ENCODE peak calls at places on chromosome 18, in five cellular contexts. G, Q, N, H and J are unnamed samples.

GRCh38 chr18:36349552-36349951 is 52.0 kb downstream of the FHOD3 start:
- DNase-seq in N (peak), H (no peak), G (no peak), Q (no peak), J (no peak)

GRCh38 chr18:23634692-23635091 is 28.0 kb downstream of the ANKRD29 start:
- DNase-seq in Q (no peak), N (no peak), G (no peak), H (no peak), J (no peak)

GRCh38 chr18:54924948-54925347 is 34.3 kb downstream of the CCDC68 start:
- DNase-seq in H (no peak), N (no peak), G (no peak), Q (no peak), J (no peak)

GRCh38 chr18:73646772-73647171 is 500.9 kb downstream of the FBXO15 start:
- DNase-seq in Q (no peak), N (no peak), G (no peak), H (no peak), J (no peak)

GRCh38 chr18:80068571-80069272 is 34.5 kb downstream of the RBFA start:
- DNase-seq in H (no peak), Q (no peak), G (no peak), N (no peak), J (no peak)

GRCh38 chr18:26621161-26622026 is 73.0 kb upstream of the KCTD1 start:
- DNase-seq in G (peak), Q (peak), H (peak), N (peak), J (no peak)

GRCh38 chr18:77087391-77088141 is 45.0 kb downstream of the MBP start:
- DNase-seq in H (no peak), N (peak), G (peak), Q (no peak), J (peak)

GRCh38 chr18:55354795-55355194 is 233.2 kb downstream of the TCF4 start:
- DNase-seq in G (no peak), Q (no peak), N (no peak), H (no peak), J (no peak)

GRCh38 chr18:38241216-38241615 is 675.6 kb upstream of the CELF4 start:
- DNase-seq in H (no peak), N (no peak), G (no peak), Q (no peak), J (no peak)

GRCh38 chr18:78304199-78304826 is 675.3 kb upstream of the SALL3 start:
- DNase-seq in N (no peak), Q (no peak), G (no peak), H (no peak), J (no peak)

GRCh38 chr18:13582283-13582682 is 144.1 kb downstream of the FAM210A start:
- DNase-seq in H (no peak), Q (no peak), N (no peak), G (no peak), J (no peak)

GRCh38 chr18:78511666-78512065 is 468.0 kb upstream of the SALL3 start:
- DNase-seq in G (no peak), N (no peak), Q (no peak), H (no peak), J (no peak)

GRCh38 chr18:78972385-78972918 is 7.2 kb upstream of the SALL3 start:
- DNase-seq in Q (no peak), N (no peak), G (no peak), H (no peak), J (no peak)

GRCh38 chr18:43949291-43949690 is 672.0 kb upstream of the SYT4 start:
- DNase-seq in G (no peak), H (no peak), N (no peak), Q (no peak), J (no peak)

GRCh38 chr18:12394428-12394827 is 13.3 kb upstream of the PRELID3A start:
- DNase-seq in G (no peak), Q (no peak), H (no peak), N (peak), J (peak)

GRCh38 chr18:76977681-76978234 is 154.8 kb downstream of the MBP start:
- DNase-seq in Q (no peak), G (no peak), N (no peak), H (no peak), J (no peak)

GRCh38 chr18:56238576-56238975 is 399.8 kb downstream of the TXNL1 start:
- DNase-seq in Q (no peak), H (no peak), N (no peak), G (no peak), J (no peak)

GRCh38 chr18:46155652-46156051 is 51.5 kb downstream of the HAUS1 start:
- DNase-seq in Q (no peak), H (no peak), N (no peak), G (no peak), J (no peak)

GRCh38 chr18:58699551-58699950 is 28.3 kb downstream of the MALT1 start:
- DNase-seq in Q (no peak), N (no peak), G (no peak), H (no peak), J (no peak)

GRCh38 chr18:48808476-48808875 is 142.3 kb downstream of the SMAD7 start:
- DNase-seq in N (no peak), H (no peak), Q (no peak), G (no peak), J (no peak)

GRCh38 chr18:47118986-47119385 is 31.3 kb downstream of the HDHD2 start:
- DNase-seq in N (no peak), G (no peak), Q (no peak), H (no peak), J (no peak)

GRCh38 chr18:59515147-59515546 is 156.1 kb upstream of the LMAN1 start:
- DNase-seq in Q (no peak), H (no peak), G (no peak), N (no peak), J (peak)

GRCh38 chr18:13516855-13517254 is 209.5 kb downstream of the FAM210A start:
- DNase-seq in Q (no peak), H (no peak), G (no peak), N (no peak), J (no peak)

GRCh38 chr18:23968638-23969037 is 45.9 kb upstream of the TTC39C start:
- DNase-seq in G (no peak), Q (no peak), N (no peak), H (no peak), J (no peak)

GRCh38 chr18:55500316-55501086 is 87.5 kb downstream of the TCF4 start:
- DNase-seq in N (no peak), H (no peak), G (no peak), Q (no peak), J (no peak)

GRCh38 chr18:59057969-59058368 is 81.7 kb upstream of the SEC11C start:
- DNase-seq in Q (no peak), N (no peak), G (no peak), H (no peak), J (no peak)

GRCh38 chr18:77123313-77124231 is 9.0 kb downstream of the MBP start:
- DNase-seq in G (no peak), Q (no peak), N (no peak), H (no peak), J (no peak)

DNA sequence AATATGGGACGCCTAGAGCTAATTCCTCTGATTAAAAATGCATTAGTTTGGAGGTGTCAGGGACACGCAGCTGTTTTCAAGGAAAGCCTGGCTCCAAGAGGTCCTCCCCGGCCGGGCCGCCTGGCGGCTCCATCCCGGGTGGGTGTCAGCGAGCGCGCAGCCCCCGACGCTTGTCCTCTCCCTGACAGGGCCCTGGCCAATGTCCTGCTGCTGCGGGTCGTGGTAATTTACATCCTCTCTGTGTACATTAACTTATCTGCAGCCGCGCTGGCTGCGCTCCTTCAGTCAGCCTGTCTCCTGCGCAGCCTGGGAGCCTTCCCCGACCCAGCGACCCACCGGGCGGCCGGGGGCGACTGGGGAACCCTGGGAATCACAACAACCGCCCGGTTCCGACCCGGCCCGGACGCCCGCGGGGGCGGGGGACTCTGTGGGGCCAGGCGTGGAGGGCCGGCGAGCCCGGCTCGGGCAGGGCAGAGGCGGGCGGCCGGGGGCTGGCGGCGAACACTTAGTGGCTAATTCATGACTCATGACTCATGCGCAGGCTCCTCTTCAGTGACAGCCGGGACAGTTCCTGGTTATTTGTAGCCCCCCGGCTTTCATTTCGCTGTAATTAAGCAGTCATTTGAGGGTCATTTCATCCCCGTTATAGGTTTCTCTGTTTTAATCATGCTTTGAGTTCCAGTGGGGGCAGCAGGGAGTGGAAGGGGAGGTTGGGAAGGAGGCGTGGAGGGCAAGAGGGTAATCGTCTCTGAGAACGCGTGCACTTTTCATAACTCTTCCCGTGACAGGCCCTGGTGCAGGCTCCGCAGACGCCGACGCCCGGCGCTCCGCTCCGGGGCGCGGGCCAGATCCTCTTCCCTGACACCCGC is 141.9 kb upstream of the CTAGE1 start:
- DNase-seq in N (peak), Q (peak), H (no peak), G (peak), J (peak)
- TF ChIP-seq POLR2A in N (no peak), Q (no peak), H (no peak), G (no peak), J (no peak)

GRCh38 chr18:62713651-62714247 is 1.6 kb upstream of the PHLPP1 start:
- DNase-seq in H (no peak), G (no peak), Q (no peak), N (no peak), J (no peak)

GRCh38 chr18:62715439-62715792 is at the start of gene PHLPP1:
- DNase-seq in N (no peak), Q (no peak), G (no peak), H (no peak), J (no peak)

GRCh38 chr18:62711781-62712180 is 3.6 kb upstream of the PHLPP1 start:
- DNase-seq in Q (no peak), H (no peak), G (no peak), N (no peak), J (no peak)

GRCh38 chr18:62714671-62715438 is 486 bp upstream of the PHLPP1 start:
- DNase-seq in G (peak), N (peak), H (peak), Q (peak), J (peak)

DNA sequence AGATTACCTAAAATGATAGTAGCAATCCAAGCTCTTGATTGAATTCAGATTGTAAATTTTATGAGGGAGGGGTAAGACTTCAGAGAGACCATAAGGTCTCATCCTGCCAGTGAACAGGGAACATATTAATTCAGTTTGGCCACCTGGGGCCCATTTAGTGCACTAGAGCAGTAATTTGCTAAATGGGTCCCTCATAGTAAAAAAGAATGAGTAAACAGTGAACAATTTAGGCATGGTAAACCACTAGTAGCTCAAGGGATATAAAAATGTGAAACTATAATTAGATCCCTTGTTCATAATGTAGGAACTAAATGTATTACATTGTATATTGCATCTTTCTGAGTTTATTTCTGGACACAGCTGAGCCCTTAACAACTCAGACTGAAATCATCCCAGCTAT is 4.9 kb upstream of the PHLPP1 start:
- DNase-seq in H (no peak), G (no peak), N (no peak), Q (no peak), J (no peak)
- TF ChIP-seq CTCF in H (no peak), G (no peak), N (no peak), Q (no peak), J (no peak)

GRCh38 chr18:50879302-50880107 is 587 bp downstream of the ME2 start:
- DNase-seq in N (no peak), Q (peak), H (no peak), G (peak), J (no peak)
- TF ChIP-seq POLR2A in N (no peak), Q (no peak), H (no peak), G (no peak), J (no peak)

DNA sequence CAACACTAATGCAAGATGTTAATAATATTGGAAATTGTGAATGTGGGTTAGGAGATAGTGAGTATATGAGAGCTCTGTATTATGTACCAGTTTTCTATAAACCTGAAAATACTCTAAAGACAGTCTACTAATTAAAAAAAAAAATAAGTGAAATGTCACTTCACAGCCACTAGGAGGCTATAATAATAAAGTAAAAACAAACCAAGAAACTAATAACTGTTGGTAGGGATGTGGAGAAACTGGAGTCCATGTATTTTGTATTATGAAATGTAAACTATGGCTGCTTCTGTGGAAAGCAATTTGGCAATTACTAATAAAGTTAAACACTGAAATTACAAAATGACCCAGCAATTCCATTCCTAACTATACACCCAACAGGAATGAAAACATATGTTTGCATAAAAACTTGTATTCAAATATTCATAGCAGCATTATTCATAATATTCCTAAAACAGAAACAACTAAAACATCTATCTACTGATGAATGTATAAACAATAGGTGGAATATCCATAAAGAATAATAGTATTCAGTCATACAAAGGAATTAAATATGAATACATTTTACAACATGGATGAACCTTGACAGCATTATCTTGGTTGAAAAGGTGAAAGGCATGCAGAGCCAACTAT is 36.2 kb downstream of the CCDC178 start:
- DNase-seq in G (no peak), N (no peak), Q (no peak), H (no peak), J (no peak)
- TF ChIP-seq CTCF in G (no peak), N (peak), Q (no peak), H (no peak), J (no peak)

GRCh38 chr18:3595282-3596273 is 145.6 kb downstream of the TGIF1 start:
- DNase-seq in G (peak), N (peak), Q (peak), H (no peak), J (peak)
- TF ChIP-seq POLR2A in G (no peak), N (no peak), Q (peak), H (no peak), J (no peak)

DNA sequence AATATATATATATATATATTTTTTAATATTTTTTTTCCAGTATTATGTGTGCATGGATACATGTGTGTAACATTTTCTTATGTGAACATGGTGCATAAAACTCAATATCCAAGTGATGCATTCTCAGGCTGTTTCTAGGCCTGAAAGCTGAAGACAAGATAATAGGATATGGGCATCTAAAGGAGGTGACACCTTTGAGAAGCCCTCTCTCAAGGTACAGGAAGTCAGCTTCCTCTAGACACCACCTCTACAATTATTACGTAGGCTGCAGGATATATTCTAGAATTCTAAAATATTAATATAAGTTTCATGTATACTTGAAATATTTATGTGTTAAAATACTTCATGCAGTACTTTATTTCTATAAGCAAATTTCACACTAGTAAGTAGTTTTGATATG is 327.5 kb downstream of the PTPRM start:
- DNase-seq in H (no peak), Q (no peak), G (no peak), N (no peak), J (no peak)
- TF ChIP-seq CTCF in H (no peak), Q (no peak), G (no peak), N (no peak), J (no peak)